ENCODE peak calls at places on chromosomes 16 and 17, in six cellular contexts. One of them, this sample, is unnamed.

GRCh38 chr16:88730632-88731607 is 24.6 kb downstream of the CTU2 start:
- DNase-seq in sigmoid colon: no peak
- DNase-seq in CD4-positive, alpha-beta memory T cell: no peak
- DNase-seq in ovary: no peak
- DNase-seq in naive thymus-derived CD4-positive, alpha-beta T cell: no peak
- DNase-seq in mammary epithelial cell: no peak
- DNase-seq in this sample: no peak

GRCh38 chr17:59341922-59342321 is 10.5 kb downstream of the YPEL2 start:
- DNase-seq in CD4-positive, alpha-beta memory T cell: no peak
- DNase-seq in mammary epithelial cell: no peak
- DNase-seq in ovary: no peak
- DNase-seq in naive thymus-derived CD4-positive, alpha-beta T cell: no peak
- DNase-seq in sigmoid colon: no peak
- DNase-seq in this sample: no peak

GRCh38 chr17:41906465-41907184 is 12.1 kb downstream of the ACLY start:
- DNase-seq in CD4-positive, alpha-beta memory T cell: no peak
- DNase-seq in naive thymus-derived CD4-positive, alpha-beta T cell: no peak
- DNase-seq in mammary epithelial cell: no peak
- DNase-seq in sigmoid colon: no peak
- DNase-seq in ovary: no peak
- DNase-seq in this sample: no peak

GRCh38 chr16:1312903-1313302 is 3.5 kb downstream of the UBE2I start:
- DNase-seq in ovary: no peak
- DNase-seq in naive thymus-derived CD4-positive, alpha-beta T cell: no peak
- DNase-seq in CD4-positive, alpha-beta memory T cell: no peak
- DNase-seq in sigmoid colon: no peak
- DNase-seq in mammary epithelial cell: no peak
- DNase-seq in this sample: no peak

GRCh38 chr16:50692999-50693781 is at the start of gene NOD2:
- DNase-seq in ovary: no peak
- DNase-seq in mammary epithelial cell: no peak
- DNase-seq in CD4-positive, alpha-beta memory T cell: peak; percentile 47
- DNase-seq in sigmoid colon: no peak
- DNase-seq in naive thymus-derived CD4-positive, alpha-beta T cell: no peak
- DNase-seq in this sample: peak; percentile 41

GRCh38 chr16:48129926-48130325 is 25.9 kb downstream of the ABCC12 start:
- DNase-seq in CD4-positive, alpha-beta memory T cell: no peak
- DNase-seq in naive thymus-derived CD4-positive, alpha-beta T cell: no peak
- DNase-seq in sigmoid colon: no peak
- DNase-seq in ovary: no peak
- DNase-seq in mammary epithelial cell: no peak
- DNase-seq in this sample: no peak

GRCh38 chr17:50173335-50173941 is 7.6 kb downstream of the SGCA start:
- DNase-seq in naive thymus-derived CD4-positive, alpha-beta T cell: no peak
- DNase-seq in sigmoid colon: no peak
- DNase-seq in mammary epithelial cell: peak; percentile 28
- DNase-seq in ovary: peak; percentile 67
- DNase-seq in CD4-positive, alpha-beta memory T cell: no peak
- DNase-seq in this sample: no peak

GRCh38 chr17:58666858-58667267 is 25.0 kb downstream of the TEX14 start:
- DNase-seq in mammary epithelial cell: no peak
- DNase-seq in naive thymus-derived CD4-positive, alpha-beta T cell: peak; percentile 23
- DNase-seq in CD4-positive, alpha-beta memory T cell: peak; percentile 18
- DNase-seq in ovary: peak; percentile 71
- DNase-seq in sigmoid colon: peak; percentile 86
- DNase-seq in this sample: peak; percentile 21

GRCh38 chr16:70709457-70709856 is 23.6 kb upstream of the MTSS2 start:
- DNase-seq in ovary: no peak
- DNase-seq in mammary epithelial cell: no peak
- DNase-seq in naive thymus-derived CD4-positive, alpha-beta T cell: no peak
- DNase-seq in CD4-positive, alpha-beta memory T cell: no peak
- DNase-seq in sigmoid colon: no peak
- DNase-seq in this sample: no peak

GRCh38 chr17:40310882-40311391 is 2.0 kb downstream of the RARA start:
- DNase-seq in CD4-positive, alpha-beta memory T cell: no peak
- DNase-seq in mammary epithelial cell: no peak
- DNase-seq in naive thymus-derived CD4-positive, alpha-beta T cell: no peak
- DNase-seq in sigmoid colon: peak; percentile 56
- DNase-seq in ovary: no peak
- DNase-seq in this sample: no peak

GRCh38 chr16:11403534-11403795 is 58.2 kb downstream of the RMI2 start:
- DNase-seq in naive thymus-derived CD4-positive, alpha-beta T cell: no peak
- DNase-seq in CD4-positive, alpha-beta memory T cell: no peak
- DNase-seq in mammary epithelial cell: no peak
- DNase-seq in sigmoid colon: no peak
- DNase-seq in ovary: no peak
- DNase-seq in this sample: no peak

GRCh38 chr16:7340938-7341337 is 8.3 kb downstream of the RBFOX1 start:
- DNase-seq in CD4-positive, alpha-beta memory T cell: no peak
- DNase-seq in mammary epithelial cell: no peak
- DNase-seq in sigmoid colon: no peak
- DNase-seq in ovary: no peak
- DNase-seq in naive thymus-derived CD4-positive, alpha-beta T cell: no peak
- DNase-seq in this sample: no peak

GRCh38 chr17:19645608-19646250 is 2.8 kb upstream of the ALDH3A2 start:
- DNase-seq in mammary epithelial cell: no peak
- DNase-seq in sigmoid colon: no peak
- DNase-seq in CD4-positive, alpha-beta memory T cell: peak; percentile 43
- DNase-seq in naive thymus-derived CD4-positive, alpha-beta T cell: peak; percentile 21
- DNase-seq in ovary: no peak
- DNase-seq in this sample: peak; percentile 45

GRCh38 chr17:34151081-34151480 is 104.0 kb upstream of the CCL2 start:
- DNase-seq in mammary epithelial cell: no peak
- DNase-seq in sigmoid colon: no peak
- DNase-seq in ovary: no peak
- DNase-seq in CD4-positive, alpha-beta memory T cell: no peak
- DNase-seq in naive thymus-derived CD4-positive, alpha-beta T cell: no peak
- DNase-seq in this sample: no peak

GRCh38 chr17:75601057-75601987 is 13.7 kb downstream of the MYO15B start:
- DNase-seq in mammary epithelial cell: peak; percentile 14
- DNase-seq in sigmoid colon: peak; percentile 64
- DNase-seq in CD4-positive, alpha-beta memory T cell: peak; percentile 46
- DNase-seq in naive thymus-derived CD4-positive, alpha-beta T cell: peak; percentile 45
- DNase-seq in ovary: peak; percentile 46
- DNase-seq in this sample: peak; percentile 61

GRCh38 chr17:38751803-38752118 is 780 bp upstream of the PSMB3 start:
- DNase-seq in CD4-positive, alpha-beta memory T cell: peak; percentile 87
- DNase-seq in ovary: peak; percentile 85
- DNase-seq in naive thymus-derived CD4-positive, alpha-beta T cell: peak; percentile 78
- DNase-seq in mammary epithelial cell: peak; percentile 77
- DNase-seq in sigmoid colon: peak; percentile 90
- DNase-seq in this sample: peak; percentile 63

GRCh38 chr17:28426081-28426519 is 20.1 kb upstream of the SLC46A1 start:
- DNase-seq in naive thymus-derived CD4-positive, alpha-beta T cell: no peak
- DNase-seq in CD4-positive, alpha-beta memory T cell: no peak
- DNase-seq in mammary epithelial cell: no peak
- DNase-seq in sigmoid colon: no peak
- DNase-seq in ovary: no peak
- DNase-seq in this sample: no peak

GRCh38 chr17:52202572-52202876 is 44.0 kb upstream of the CA10 start:
- DNase-seq in mammary epithelial cell: no peak
- DNase-seq in naive thymus-derived CD4-positive, alpha-beta T cell: no peak
- DNase-seq in ovary: no peak
- DNase-seq in sigmoid colon: no peak
- DNase-seq in CD4-positive, alpha-beta memory T cell: no peak
- DNase-seq in this sample: no peak

GRCh38 chr16:77967054-77968035 is 55.0 kb upstream of the CLEC3A start:
- DNase-seq in ovary: no peak
- DNase-seq in sigmoid colon: no peak
- DNase-seq in naive thymus-derived CD4-positive, alpha-beta T cell: no peak
- DNase-seq in mammary epithelial cell: no peak
- DNase-seq in CD4-positive, alpha-beta memory T cell: no peak
- DNase-seq in this sample: no peak

GRCh38 chr17:57246257-57246656 is 10.1 kb upstream of the MSI2 start:
- DNase-seq in mammary epithelial cell: no peak
- DNase-seq in ovary: no peak
- DNase-seq in CD4-positive, alpha-beta memory T cell: no peak
- DNase-seq in naive thymus-derived CD4-positive, alpha-beta T cell: no peak
- DNase-seq in sigmoid colon: no peak
- DNase-seq in this sample: no peak

GRCh38 chr16:82072313-82072712 is 37.3 kb downstream of the HSD17B2 start:
- DNase-seq in CD4-positive, alpha-beta memory T cell: no peak
- DNase-seq in ovary: no peak
- DNase-seq in mammary epithelial cell: no peak
- DNase-seq in naive thymus-derived CD4-positive, alpha-beta T cell: no peak
- DNase-seq in sigmoid colon: no peak
- DNase-seq in this sample: no peak

GRCh38 chr17:28405632-28406477 is at the start of gene SLC46A1:
- DNase-seq in CD4-positive, alpha-beta memory T cell: peak; percentile 19
- DNase-seq in ovary: peak; percentile 62
- DNase-seq in sigmoid colon: peak; percentile 81
- DNase-seq in mammary epithelial cell: peak; percentile 23
- DNase-seq in naive thymus-derived CD4-positive, alpha-beta T cell: no peak
- DNase-seq in this sample: no peak

GRCh38 chr16:56677474-56677873 is 4.8 kb upstream of the MT1X start:
- DNase-seq in CD4-positive, alpha-beta memory T cell: no peak
- DNase-seq in naive thymus-derived CD4-positive, alpha-beta T cell: no peak
- DNase-seq in ovary: no peak
- DNase-seq in mammary epithelial cell: no peak
- DNase-seq in sigmoid colon: no peak
- DNase-seq in this sample: no peak

GRCh38 chr17:3015890-3016289 is 47.5 kb downstream of the OR1D5 start:
- DNase-seq in CD4-positive, alpha-beta memory T cell: no peak
- DNase-seq in naive thymus-derived CD4-positive, alpha-beta T cell: no peak
- DNase-seq in sigmoid colon: no peak
- DNase-seq in mammary epithelial cell: no peak
- DNase-seq in ovary: no peak
- DNase-seq in this sample: no peak

GRCh38 chr17:38798614-38799500 is 499 bp downstream of the PIP4K2B start:
- DNase-seq in CD4-positive, alpha-beta memory T cell: no peak
- DNase-seq in mammary epithelial cell: peak; percentile 43
- DNase-seq in naive thymus-derived CD4-positive, alpha-beta T cell: no peak
- DNase-seq in ovary: no peak
- DNase-seq in sigmoid colon: peak; percentile 77
- DNase-seq in this sample: peak; percentile 50

GRCh38 chr17:49404906-49405305 is 9.8 kb downstream of the PHB1 start:
- DNase-seq in naive thymus-derived CD4-positive, alpha-beta T cell: no peak
- DNase-seq in sigmoid colon: peak; percentile 46
- DNase-seq in CD4-positive, alpha-beta memory T cell: no peak
- DNase-seq in mammary epithelial cell: no peak
- DNase-seq in ovary: no peak
- DNase-seq in this sample: no peak

GRCh38 chr17:36980281-36980761 is 31.6 kb downstream of the AATF start:
- DNase-seq in mammary epithelial cell: no peak
- DNase-seq in sigmoid colon: no peak
- DNase-seq in naive thymus-derived CD4-positive, alpha-beta T cell: no peak
- DNase-seq in CD4-positive, alpha-beta memory T cell: no peak
- DNase-seq in ovary: no peak
- DNase-seq in this sample: no peak

GRCh38 chr16:10390867-10391266 is 5.0 kb downstream of the ATF7IP2 start:
- DNase-seq in naive thymus-derived CD4-positive, alpha-beta T cell: no peak
- DNase-seq in ovary: no peak
- DNase-seq in CD4-positive, alpha-beta memory T cell: no peak
- DNase-seq in sigmoid colon: no peak
- DNase-seq in mammary epithelial cell: no peak
- DNase-seq in this sample: no peak
- H3K9me3 ChIP-seq in naive thymus-derived CD4-positive, alpha-beta T cell: no peaks in the 10 kb centered on the region
- H3K9me3 ChIP-seq in ovary: no peaks in the 10 kb centered on the region
- H3K9me3 ChIP-seq in CD4-positive, alpha-beta memory T cell: no peaks in the 10 kb centered on the region
- H3K9me3 ChIP-seq in sigmoid colon: no peaks in the 10 kb centered on the region
- H3K9me3 ChIP-seq in mammary epithelial cell: no peaks in the 10 kb centered on the region
- H3K9me3 ChIP-seq in this sample: no peaks in the 10 kb centered on the region

GRCh38 chr16:28110479-28110878 is 47.0 kb upstream of the GSG1L start:
- DNase-seq in sigmoid colon: no peak
- DNase-seq in naive thymus-derived CD4-positive, alpha-beta T cell: no peak
- DNase-seq in mammary epithelial cell: no peak
- DNase-seq in ovary: no peak
- DNase-seq in CD4-positive, alpha-beta memory T cell: no peak
- DNase-seq in this sample: no peak

GRCh38 chr16:28110977-28111376 is 47.5 kb upstream of the GSG1L start:
- DNase-seq in CD4-positive, alpha-beta memory T cell: no peak
- DNase-seq in ovary: no peak
- DNase-seq in sigmoid colon: no peak
- DNase-seq in mammary epithelial cell: no peak
- DNase-seq in naive thymus-derived CD4-positive, alpha-beta T cell: no peak
- DNase-seq in this sample: no peak

GRCh38 chr16:28108590-28109247 is 45.2 kb upstream of the GSG1L start:
- DNase-seq in sigmoid colon: no peak
- DNase-seq in mammary epithelial cell: no peak
- DNase-seq in naive thymus-derived CD4-positive, alpha-beta T cell: no peak
- DNase-seq in ovary: no peak
- DNase-seq in CD4-positive, alpha-beta memory T cell: no peak
- DNase-seq in this sample: no peak

GRCh38 chr16:28110074-28110473 is 46.6 kb upstream of the GSG1L start:
- DNase-seq in ovary: no peak
- DNase-seq in naive thymus-derived CD4-positive, alpha-beta T cell: no peak
- DNase-seq in mammary epithelial cell: no peak
- DNase-seq in sigmoid colon: no peak
- DNase-seq in CD4-positive, alpha-beta memory T cell: no peak
- DNase-seq in this sample: no peak

DNA sequence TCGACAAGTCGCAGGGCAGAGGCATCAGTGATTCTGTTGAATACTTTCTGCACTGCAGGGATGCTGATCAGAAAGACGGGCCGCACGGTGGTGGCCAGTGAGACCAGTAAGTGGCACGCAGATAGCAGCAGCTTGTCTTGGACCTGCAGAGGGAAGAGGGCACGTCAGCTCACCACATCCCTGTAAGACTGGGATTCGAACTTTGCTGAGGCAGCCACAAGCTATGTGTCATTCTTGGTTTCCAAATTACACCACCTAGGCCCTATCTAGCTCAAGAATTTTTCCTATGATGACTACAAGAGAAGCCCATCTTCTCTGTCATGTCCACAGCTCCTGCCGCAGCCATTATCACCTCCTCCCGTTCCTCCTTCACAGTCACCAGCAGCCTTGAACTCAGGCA is 49.4 kb upstream of the GSG1L start:
- DNase-seq in mammary epithelial cell: no peak
- DNase-seq in CD4-positive, alpha-beta memory T cell: no peak
- DNase-seq in naive thymus-derived CD4-positive, alpha-beta T cell: no peak
- DNase-seq in ovary: no peak
- DNase-seq in sigmoid colon: no peak
- DNase-seq in this sample: no peak
- H3K9me3 ChIP-seq in mammary epithelial cell: no peaks in the 10 kb centered on the region
- H3K9me3 ChIP-seq in CD4-positive, alpha-beta memory T cell: no peaks in the 10 kb centered on the region
- H3K9me3 ChIP-seq in naive thymus-derived CD4-positive, alpha-beta T cell: no peaks in the 10 kb centered on the region
- H3K9me3 ChIP-seq in ovary: no peaks in the 10 kb centered on the region
- H3K9me3 ChIP-seq in sigmoid colon: no peaks in the 10 kb centered on the region
- H3K9me3 ChIP-seq in this sample: no peaks in the 10 kb centered on the region

GRCh38 chr16:3377917-3378316 is 22.2 kb downstream of the OR2C1 start:
- DNase-seq in CD4-positive, alpha-beta memory T cell: no peak
- DNase-seq in naive thymus-derived CD4-positive, alpha-beta T cell: no peak
- DNase-seq in mammary epithelial cell: no peak
- DNase-seq in sigmoid colon: no peak
- DNase-seq in ovary: no peak
- DNase-seq in this sample: no peak

GRCh38 chr16:3388325-3388724 is 12.5 kb downstream of the ZSCAN32 start:
- DNase-seq in naive thymus-derived CD4-positive, alpha-beta T cell: no peak
- DNase-seq in sigmoid colon: no peak
- DNase-seq in ovary: no peak
- DNase-seq in mammary epithelial cell: no peak
- DNase-seq in CD4-positive, alpha-beta memory T cell: no peak
- DNase-seq in this sample: no peak

GRCh38 chr16:3383045-3383448 is 17.8 kb downstream of the ZSCAN32 start:
- DNase-seq in CD4-positive, alpha-beta memory T cell: no peak
- DNase-seq in naive thymus-derived CD4-positive, alpha-beta T cell: no peak
- DNase-seq in sigmoid colon: no peak
- DNase-seq in ovary: no peak
- DNase-seq in mammary epithelial cell: no peak
- DNase-seq in this sample: no peak
- H3K9me3 ChIP-seq in CD4-positive, alpha-beta memory T cell: peaks cover 13% of the 10 kb centered on the region
- H3K9me3 ChIP-seq in naive thymus-derived CD4-positive, alpha-beta T cell: peaks cover 46% of the 10 kb centered on the region
- H3K9me3 ChIP-seq in sigmoid colon: peaks cover 62% of the 10 kb centered on the region
- H3K9me3 ChIP-seq in ovary: peaks cover 41% of the 10 kb centered on the region
- H3K9me3 ChIP-seq in mammary epithelial cell: peaks cover 49% of the 10 kb centered on the region
- H3K9me3 ChIP-seq in this sample: peaks cover 52% of the 10 kb centered on the region

GRCh38 chr17:70202840-70203239 is 33.5 kb downstream of the KCNJ2 start:
- DNase-seq in ovary: no peak
- DNase-seq in CD4-positive, alpha-beta memory T cell: no peak
- DNase-seq in sigmoid colon: no peak
- DNase-seq in mammary epithelial cell: no peak
- DNase-seq in naive thymus-derived CD4-positive, alpha-beta T cell: no peak
- DNase-seq in this sample: no peak
- H3K9me3 ChIP-seq in ovary: no peaks in the 10 kb centered on the region
- H3K9me3 ChIP-seq in CD4-positive, alpha-beta memory T cell: no peaks in the 10 kb centered on the region
- H3K9me3 ChIP-seq in sigmoid colon: no peaks in the 10 kb centered on the region
- H3K9me3 ChIP-seq in mammary epithelial cell: no peaks in the 10 kb centered on the region
- H3K9me3 ChIP-seq in naive thymus-derived CD4-positive, alpha-beta T cell: no peaks in the 10 kb centered on the region
- H3K9me3 ChIP-seq in this sample: peaks cover 2% of the 10 kb centered on the region

This sample was measured in T-helper 17 cell.